ENCODE peak calls at places on chromosomes 16 and 17, in six cellular contexts. N is NCI-H2171, D is substantia nigra, G is right atrium auricular region, K is breast epithelium, C is ovary. I is an unnamed sample.

GRCh38 chr17:40419559-40420331 is 2.0 kb upstream of the TOP2A start:
- DNase-seq in D (no peak), C (no peak), K (no peak), N (no peak), G (peak; percentile 51), I (no peak)

GRCh38 chr16:57147381-57148191 is 38.3 kb downstream of the PSME3IP1 start:
- DNase-seq in G (no peak), K (no peak), C (peak; percentile 38), D (no peak), N (no peak), I (peak; percentile 41)

GRCh38 chr17:2386400-2387085 is 14.3 kb downstream of the MNT start:
- DNase-seq in K (no peak), N (no peak), C (peak; percentile 48), G (no peak), D (no peak), I (no peak)

GRCh38 chr17:77496831-77497577 is 356.2 kb downstream of the SEC14L1 start:
- DNase-seq in D (no peak), K (no peak), N (no peak), C (peak; percentile 31), G (no peak), I (no peak)

GRCh38 chr16:83392743-83393142 is 415.0 kb upstream of the HSBP1 start:
- DNase-seq in N (no peak), D (no peak), G (no peak), C (no peak), K (no peak), I (no peak)

GRCh38 chr17:80101946-80102706 is 745 bp downstream of the GAA start:
- DNase-seq in D (no peak), G (no peak), N (no peak), C (no peak), K (no peak), I (no peak)

GRCh38 chr16:11835891-11836652 is 15.3 kb downstream of the RSL1D1 start:
- DNase-seq in D (no peak), N (peak; percentile 26), K (no peak), G (no peak), C (no peak), I (no peak)

GRCh38 chr16:24054649-24055560 is 201.2 kb upstream of the CACNG3 start:
- DNase-seq in C (no peak), N (no peak), K (no peak), G (no peak), D (no peak), I (no peak)

GRCh38 chr17:17343896-17344506 is 40.8 kb downstream of the NT5M start:
- DNase-seq in D (no peak), K (no peak), C (peak; percentile 28), N (no peak), G (no peak), I (no peak)

GRCh38 chr16:86514656-86515376 is 4.5 kb downstream of the FOXF1 start:
- DNase-seq in C (no peak), D (no peak), K (no peak), N (no peak), G (no peak), I (no peak)

GRCh38 chr17:82037113-82037888 is at the start of gene DCXR:
- DNase-seq in N (peak; percentile 92), D (peak; percentile 91), G (peak; percentile 99), K (peak; percentile 98), C (peak; percentile 98), I (peak; percentile 97)

GRCh38 chr17:5588584-5588983 is 4.3 kb upstream of the NLRP1 start:
- DNase-seq in N (no peak), G (no peak), K (no peak), C (no peak), D (no peak), I (no peak)

GRCh38 chr17:51230306-51230705 is 29.5 kb downstream of the MBTD1 start:
- DNase-seq in G (no peak), N (no peak), K (no peak), C (no peak), D (no peak), I (no peak)

GRCh38 chr16:61678182-61678581 is 358.1 kb downstream of the CDH8 start:
- DNase-seq in N (no peak), C (no peak), G (no peak), D (no peak), K (no peak), I (no peak)